ENCODE peak calls at places on chromosomes 1 and 21, in nine cellular contexts. E, N, H, B, M, L, D, P and C are unnamed samples.

GRCh38 chr21:46442938-46443337 is 15.8 kb upstream of the DIP2A start:
- DNase-seq in E (no peak), N (no peak), H (no peak), B (no peak), M (no peak), L (no peak), D (no peak), P (no peak), C (no peak)

GRCh38 chr1:211741116-211741515 is 65.7 kb upstream of the NEK2 start:
- DNase-seq in E (no peak), N (no peak), H (no peak), B (no peak), M (no peak), L (no peak), D (no peak), P (no peak), C (no peak)

GRCh38 chr1:178702141-178702540 is 22.9 kb upstream of the RALGPS2 start:
- DNase-seq in E (no peak), N (no peak), H (no peak), B (no peak), M (no peak), L (no peak), D (no peak), P (no peak), C (no peak)

GRCh38 chr1:171427852-171428471 is 57.4 kb upstream of the PRRC2C start:
- DNase-seq in E (no peak), N (no peak), H (no peak), B (no peak), M (no peak), L (no peak), D (no peak), P (peak; percentile 65), C (no peak)

GRCh38 chr1:157098519-157098918 is 1.1 kb downstream of the ETV3L start:
- DNase-seq in E (no peak), N (no peak), H (no peak), B (no peak), M (no peak), L (no peak), D (no peak), P (no peak), C (no peak)

GRCh38 chr21:45634511-45635183 is 8.9 kb upstream of the PCBP3 start:
- DNase-seq in E (no peak), N (no peak), H (no peak), B (no peak), M (no peak), L (no peak), D (no peak), P (no peak), C (no peak)

GRCh38 chr21:44376606-44377005 is 23.2 kb downstream of the TRPM2 start:
- DNase-seq in E (no peak), N (no peak), H (no peak), B (no peak), M (peak; percentile 9), L (no peak), D (no peak), P (no peak), C (no peak)

GRCh38 chr1:234226106-234226818 is 147.0 kb upstream of the COA6 start:
- DNase-seq in E (no peak), N (no peak), H (no peak), B (no peak), M (no peak), L (no peak), D (no peak), P (peak; percentile 83), C (no peak)

GRCh38 chr1:66172272-66172671 is 361.7 kb upstream of the SGIP1 start:
- DNase-seq in E (no peak), N (no peak), H (no peak), B (no peak), M (no peak), L (no peak), D (no peak), P (no peak), C (no peak)

GRCh38 chr1:247400685-247401084 is 15.3 kb upstream of the NLRP3 start:
- DNase-seq in E (no peak), N (no peak), H (no peak), B (no peak), M (no peak), L (no peak), D (no peak), P (no peak), C (peak; percentile 9)

GRCh38 chr1:173330149-173330951 is 123.2 kb upstream of the TNFSF4 start:
- DNase-seq in E (no peak), N (no peak), H (peak; percentile 8), B (no peak), M (no peak), L (no peak), D (no peak), P (peak; percentile 68), C (no peak)

GRCh38 chr1:162185299-162185698 is 115.8 kb downstream of the NOS1AP start:
- DNase-seq in E (no peak), N (no peak), H (no peak), B (no peak), M (no peak), L (no peak), D (no peak), P (no peak), C (no peak)

GRCh38 chr1:245177071-245177900 is 22.5 kb downstream of the KIF26B start:
- DNase-seq in E (no peak), N (no peak), H (no peak), B (no peak), M (no peak), L (no peak), D (no peak), P (no peak), C (peak; percentile 87)

GRCh38 chr1:170623171-170623570 is 40.8 kb upstream of the PRRX1 start:
- DNase-seq in E (no peak), N (no peak), H (peak; percentile 1), B (no peak), M (no peak), L (no peak), D (no peak), P (no peak), C (no peak)

GRCh38 chr1:85940621-85941306 is 215.8 kb downstream of the COL24A1 start:
- DNase-seq in E (no peak), N (no peak), H (no peak), B (no peak), M (no peak), L (no peak), D (no peak), P (no peak), C (no peak)

GRCh38 chr1:236465959-236466303 is 57.9 kb upstream of the LGALS8 start:
- DNase-seq in E (no peak), N (no peak), H (no peak), B (no peak), M (no peak), L (no peak), D (no peak), P (no peak), C (no peak)

GRCh38 chr1:75908717-75909152 is 23.5 kb downstream of the ASB17 start:
- DNase-seq in E (peak; percentile 20), N (no peak), H (peak; percentile 9), B (no peak), M (peak; percentile 31), L (no peak), D (no peak), P (peak; percentile 11), C (peak; percentile 34)

GRCh38 chr1:235617808-235618207 is 31.8 kb downstream of the GNG4 start:
- DNase-seq in E (no peak), N (no peak), H (no peak), B (no peak), M (no peak), L (no peak), D (no peak), P (no peak), C (no peak)

GRCh38 chr1:17438176-17438976 is 1.1 kb downstream of the RCC2 start:
- DNase-seq in E (no peak), N (peak; percentile 88), H (no peak), B (peak; percentile 55), M (peak; percentile 61), L (peak; percentile 42), D (peak; percentile 89), P (peak; percentile 63), C (peak; percentile 23)

GRCh38 chr21:34833465-34833864 is 164.7 kb downstream of the CLIC6 start:
- DNase-seq in E (no peak), N (no peak), H (no peak), B (no peak), M (no peak), L (no peak), D (no peak), P (no peak), C (no peak)

GRCh38 chr1:27672750-27673112 is 739 bp upstream of the IFI6 start:
- DNase-seq in E (no peak), N (no peak), H (no peak), B (no peak), M (no peak), L (no peak), D (no peak), P (no peak), C (no peak)

GRCh38 chr1:103492003-103492665 is 33.4 kb upstream of the RNPC3 start:
- DNase-seq in E (no peak), N (no peak), H (no peak), B (no peak), M (no peak), L (no peak), D (no peak), P (no peak), C (no peak)

GRCh38 chr1:42319128-42319851 is 15.7 kb downstream of the FOXJ3 start:
- DNase-seq in E (no peak), N (no peak), H (no peak), B (no peak), M (no peak), L (no peak), D (no peak), P (no peak), C (no peak)

GRCh38 chr21:43619856-43620255 is 39.4 kb downstream of the HSF2BP start:
- DNase-seq in E (no peak), N (no peak), H (no peak), B (no peak), M (no peak), L (no peak), D (peak; percentile 23), P (no peak), C (no peak)

GRCh38 chr1:85406887-85407593 is 57.9 kb downstream of the DDAH1 start:
- DNase-seq in E (no peak), N (no peak), H (no peak), B (peak; percentile 41), M (no peak), L (no peak), D (peak; percentile 16), P (peak; percentile 83), C (peak; percentile 24)

GRCh38 chr1:50553921-50554320 is 130.7 kb upstream of the DMRTA2 start:
- DNase-seq in E (no peak), N (no peak), H (no peak), B (no peak), M (no peak), L (no peak), D (no peak), P (no peak), C (no peak)

GRCh38 chr21:46055863-46056281 is 42.0 kb upstream of the COL6A2 start:
- DNase-seq in E (no peak), N (no peak), H (no peak), B (peak; percentile 74), M (peak; percentile 20), L (no peak), D (no peak), P (no peak), C (no peak)

GRCh38 chr1:178412400-178412770 is 84.4 kb downstream of the CLEC20A start:
- DNase-seq in E (no peak), N (no peak), H (no peak), B (no peak), M (no peak), L (no peak), D (no peak), P (no peak), C (no peak)

GRCh38 chr1:238764779-238765178 is 621.6 kb upstream of the CHRM3 start:
- DNase-seq in E (no peak), N (no peak), H (no peak), B (no peak), M (no peak), L (no peak), D (no peak), P (no peak), C (no peak)

GRCh38 chr1:168719306-168720111 is 9.5 kb downstream of the DPT start:
- DNase-seq in E (no peak), N (no peak), H (no peak), B (no peak), M (no peak), L (no peak), D (no peak), P (no peak), C (peak; percentile 53)

GRCh38 chr1:18200918-18201317 is 93.3 kb downstream of the IGSF21 start:
- DNase-seq in E (no peak), N (no peak), H (no peak), B (no peak), M (no peak), L (no peak), D (no peak), P (no peak), C (no peak)